ENCODE peak calls at places on chromosomes 6 and 20, in ten cellular contexts. O, X, I, C, U, A, V, L, B and K are unnamed samples.

GRCh38 chr6:150373260-150373701 is 4.5 kb downstream of the IYD start:
- DNase-seq in O (no peak), X (no peak), I (peak), C (no peak), U (no peak), A (no peak), V (no peak), L (no peak), B (peak), K (no peak)

GRCh38 chr20:16257813-16258430 is 315.3 kb downstream of the KIF16B start:
- DNase-seq in O (no peak), X (no peak), I (no peak), C (no peak), U (no peak), A (no peak), V (no peak), L (no peak), B (no peak), K (no peak)

GRCh38 chr6:2179950-2180349 is 65.5 kb downstream of the GMDS start:
- DNase-seq in O (no peak), X (no peak), I (no peak), C (no peak), U (no peak), A (no peak), V (no peak), L (no peak), B (no peak), K (no peak)

GRCh38 chr6:158654498-158654897 is 4.6 kb downstream of the SYTL3 start:
- DNase-seq in O (no peak), X (no peak), I (peak), C (peak), U (no peak), A (peak), V (peak), L (peak), B (peak), K (no peak)

GRCh38 chr20:20454367-20454766 is 86.5 kb downstream of the INSM1 start:
- DNase-seq in O (no peak), X (no peak), I (no peak), C (no peak), U (no peak), A (no peak), V (peak), L (peak), B (no peak), K (no peak)

GRCh38 chr6:28683945-28684538 is 158.4 kb downstream of the GPX5 start:
- DNase-seq in O (no peak), X (no peak), I (peak), C (no peak), U (no peak), A (no peak), V (peak), L (peak), B (no peak), K (peak)

GRCh38 chr6:105483492-105483891 is 80.6 kb upstream of the PREP start:
- DNase-seq in O (no peak), X (no peak), I (no peak), C (peak), U (no peak), A (no peak), V (no peak), L (no peak), B (peak), K (no peak)

GRCh38 chr6:149813351-149813750 is 50.8 kb downstream of the LRP11 start:
- DNase-seq in O (no peak), X (no peak), I (no peak), C (no peak), U (no peak), A (no peak), V (no peak), L (no peak), B (no peak), K (no peak)

GRCh38 chr6:66937180-66937579 is 1230.2 kb upstream of the EYS start:
- DNase-seq in O (no peak), X (no peak), I (no peak), C (no peak), U (no peak), A (no peak), V (peak), L (no peak), B (no peak), K (no peak)

GRCh38 chr20:38523697-38524096 is 51.1 kb downstream of the RALGAPB start:
- DNase-seq in O (no peak), X (no peak), I (no peak), C (no peak), U (no peak), A (no peak), V (no peak), L (no peak), B (peak), K (no peak)

GRCh38 chr6:73803562-73804221 is 107.7 kb downstream of the CD109 start:
- DNase-seq in O (no peak), X (peak), I (peak), C (peak), U (no peak), A (no peak), V (peak), L (peak), B (peak), K (no peak)

GRCh38 chr20:8935878-8936277 is 133.0 kb upstream of the PLCB4 start:
- DNase-seq in O (no peak), X (no peak), I (no peak), C (no peak), U (no peak), A (no peak), V (no peak), L (no peak), B (no peak), K (no peak)

GRCh38 chr6:30703011-30703410 is 12.2 kb upstream of the NRM start:
- DNase-seq in O (no peak), X (no peak), I (no peak), C (no peak), U (no peak), A (no peak), V (no peak), L (no peak), B (no peak), K (no peak)

GRCh38 chr6:67606905-67607828 is 1027.9 kb upstream of the ADGRB3 start:
- DNase-seq in O (no peak), X (no peak), I (no peak), C (no peak), U (no peak), A (no peak), V (peak), L (peak), B (peak), K (no peak)

GRCh38 chr20:63548542-63548941 is 993 bp upstream of the SRMS start:
- DNase-seq in O (no peak), X (no peak), I (no peak), C (no peak), U (no peak), A (no peak), V (no peak), L (no peak), B (no peak), K (no peak)

GRCh38 chr20:63125893-63126601 is 89.9 kb downstream of the YTHDF1 start:
- DNase-seq in O (no peak), X (no peak), I (no peak), C (no peak), U (no peak), A (no peak), V (no peak), L (no peak), B (no peak), K (no peak)

GRCh38 chr6:39140556-39141191 is 25.7 kb upstream of the SAYSD1 start:
- DNase-seq in O (no peak), X (no peak), I (no peak), C (no peak), U (no peak), A (no peak), V (no peak), L (no peak), B (no peak), K (no peak)

GRCh38 chr6:79684821-79685220 is 53.7 kb downstream of the SH3BGRL2 start:
- DNase-seq in O (no peak), X (peak), I (no peak), C (no peak), U (no peak), A (no peak), V (no peak), L (no peak), B (no peak), K (no peak)